ENCODE peak calls at places on chromosomes 6 and 20, in ten cellular contexts. S is non-pigmented ciliary epithelial cell, R is posterior cingulate gyrus, L is endothelial cell, Q is dermis microvascular lymphatic vessel endothelial cell, Z is omental fat pad, A is activated T-helper 1 cell treated with Interleukin-2 at 50 U/mL for 16 hours, J is GDM1, W is T-helper 1 cell, K is left cardiac atrium. G is an unnamed sample.

GRCh38 chr20:50278684-50279531 is 88.3 kb downstream of the CEBPB start:
- DNase-seq in K (peak), S (no peak), A (no peak), J (no peak), Q (no peak), W (no peak), Z (no peak), L (no peak), R (peak), G (no peak)

GRCh38 chr6:44234101-44235090 is 11.0 kb downstream of the SLC29A1 start:
- DNase-seq in Q (peak), K (peak), W (no peak), Z (no peak), S (no peak), R (peak), A (no peak), L (peak), J (no peak), G (no peak)

GRCh38 chr6:154572592-154572991 is 62.1 kb upstream of the CNKSR3 start:
- DNase-seq in R (no peak), Z (no peak), W (no peak), Q (peak), S (no peak), L (no peak), K (no peak), J (no peak), A (no peak), G (no peak)

GRCh38 chr20:53750827-53751393 is 157.3 kb upstream of the ZNF217 start:
- DNase-seq in Q (no peak), A (no peak), S (no peak), Z (no peak), J (no peak), R (no peak), K (no peak), W (no peak), L (no peak), G (no peak)

GRCh38 chr6:139981810-139982550 is 607.5 kb upstream of the CITED2 start:
- DNase-seq in R (no peak), Z (no peak), J (no peak), S (no peak), K (no peak), Q (peak), A (no peak), L (peak), W (no peak), G (peak)

GRCh38 chr6:155495011-155495768 is 39.6 kb upstream of the NOX3 start:
- DNase-seq in L (peak), Z (no peak), J (no peak), R (no peak), Q (peak), A (no peak), S (no peak), K (peak), W (no peak), G (peak)

GRCh38 chr20:1357921-1358671 is 29.2 kb upstream of the SDCBP2 start:
- DNase-seq in A (no peak), W (no peak), K (no peak), R (no peak), Z (no peak), J (no peak), Q (no peak), S (peak), L (no peak), G (no peak)

GRCh38 chr6:119166024-119166782 is 87.7 kb upstream of the FAM184A start:
- DNase-seq in Z (no peak), J (no peak), L (no peak), S (no peak), W (no peak), K (no peak), Q (no peak), R (no peak), A (no peak), G (no peak)

GRCh38 chr6:72363844-72364740 is 257.8 kb upstream of the KCNQ5 start:
- DNase-seq in A (no peak), W (no peak), J (no peak), Q (peak), L (no peak), Z (no peak), S (peak), K (peak), R (no peak), G (peak)

GRCh38 chr6:82908661-82909060 is 157.0 kb downstream of the UBE3D start:
- DNase-seq in Q (no peak), R (no peak), A (no peak), Z (no peak), W (no peak), L (no peak), J (no peak), K (no peak), S (no peak), G (no peak)

GRCh38 chr6:7624781-7625710 is 35.0 kb downstream of the SNRNP48 start:
- DNase-seq in A (no peak), Z (no peak), K (no peak), J (no peak), R (no peak), S (no peak), Q (no peak), W (no peak), L (no peak), G (no peak)

GRCh38 chr6:166595061-166595780 is 8.7 kb upstream of the RAMACL start:
- DNase-seq in J (no peak), W (no peak), S (peak), K (no peak), A (no peak), Q (no peak), R (no peak), Z (no peak), L (no peak), G (no peak)

GRCh38 chr6:19771753-19772336 is 65.3 kb upstream of the ID4 start:
- DNase-seq in A (no peak), Q (no peak), K (no peak), W (no peak), J (no peak), R (no peak), L (no peak), Z (no peak), S (peak), G (no peak)

GRCh38 chr6:151962246-151962846 is 154.9 kb downstream of the ESR1 start:
- DNase-seq in R (no peak), Q (no peak), J (no peak), K (no peak), S (peak), A (no peak), L (no peak), W (no peak), Z (no peak), G (no peak)

GRCh38 chr6:141463237-141463977 is 669.3 kb upstream of the GJE1 start:
- DNase-seq in A (no peak), W (no peak), Z (no peak), S (no peak), Q (no peak), R (no peak), K (no peak), L (no peak), J (no peak), G (no peak)

GRCh38 chr6:36419295-36419694 is 23.4 kb downstream of the PXT1 start:
- DNase-seq in K (no peak), J (no peak), S (no peak), Q (no peak), L (no peak), W (no peak), Z (no peak), A (no peak), R (no peak), G (no peak)